ENCODE peak calls at places on chromosomes 12 and 14, in five cellular contexts. T is GM06990, L is fibroblast of the aortic adventitia, R is body of pancreas, E is lung. V is an unnamed sample.

GRCh38 chr12:27123642-27124041 is 41.3 kb upstream of the C12orf71 start:
- DNase-seq in R (no peak), L (peak; percentile 33), T (no peak), E (no peak), V (peak; percentile 51)

GRCh38 chr14:22598099-22598895 is at the start of gene ABHD4:
- DNase-seq in R (peak; percentile 90), E (peak; percentile 79), L (peak; percentile 64), T (peak; percentile 70), V (peak; percentile 74)

GRCh38 chr14:20469890-20470858 is 968 bp downstream of the PNP start:
- DNase-seq in L (peak; percentile 58), T (peak; percentile 55), R (peak; percentile 36), E (peak; percentile 50), V (peak; percentile 63)

GRCh38 chr14:29039171-29039570 is 272.6 kb downstream of the FOXG1 start:
- DNase-seq in T (no peak), E (no peak), R (no peak), L (peak; percentile 33), V (peak; percentile 18)

GRCh38 chr12:49138587-49138986 is 7.4 kb upstream of the TUBA1B start:
- DNase-seq in E (no peak), L (no peak), T (no peak), R (no peak), V (peak; percentile 24)

GRCh38 chr14:63951025-63951424 is 98.2 kb downstream of the SYNE2 start:
- DNase-seq in R (no peak), L (no peak), E (no peak), T (no peak), V (no peak)

GRCh38 chr12:7269273-7269672 is 34.6 kb upstream of the ACSM4 start:
- DNase-seq in E (no peak), T (no peak), R (no peak), L (no peak), V (peak; percentile 28)

GRCh38 chr14:67199016-67199415 is 9.8 kb downstream of the GARIN2 start:
- DNase-seq in E (no peak), L (no peak), R (no peak), T (no peak), V (no peak)

GRCh38 chr12:48811454-48812090 is 6.7 kb upstream of the CACNB3 start:
- DNase-seq in E (no peak), T (no peak), R (no peak), L (no peak), V (no peak)

GRCh38 chr14:57863471-57863870 is 2.4 kb downstream of the SLC35F4 start:
- DNase-seq in T (no peak), L (no peak), E (no peak), R (no peak), V (no peak)

GRCh38 chr14:65187421-65188049 is 85.2 kb upstream of the MAX start:
- DNase-seq in R (no peak), T (no peak), E (no peak), L (no peak), V (no peak)

GRCh38 chr12:93060666-93061413 is 131.7 kb upstream of the EEA1 start:
- DNase-seq in L (peak; percentile 76), E (no peak), T (peak; percentile 22), R (no peak), V (peak; percentile 71)
- TF ChIP-seq CTCF in L (peak; percentile 19), E (no peak), T (peak; percentile 13), R (no peak), V (no peak)

DNA sequence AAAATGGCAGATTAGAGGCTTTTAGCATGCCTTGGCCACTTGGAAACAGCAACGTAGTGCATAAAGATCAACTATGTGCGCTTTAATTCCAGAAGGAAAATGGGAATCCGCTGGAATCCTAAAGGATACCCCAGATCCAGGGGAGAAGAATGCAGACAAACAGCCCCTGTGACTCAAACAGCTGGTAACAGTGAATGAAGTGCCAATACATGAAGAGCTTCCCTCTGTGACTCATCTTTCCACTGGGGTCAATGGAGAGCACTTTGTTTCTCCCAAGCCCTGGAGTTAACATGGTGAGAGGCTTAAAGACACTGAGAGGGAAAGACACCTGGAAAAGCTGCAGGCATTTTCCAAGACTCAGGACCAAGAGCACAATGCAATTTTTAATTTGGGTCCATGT is 263.1 kb downstream of the CEP128 start:
- DNase-seq in R (no peak), T (no peak), E (no peak), L (no peak), V (peak; percentile 12)
- H3K4me3 ChIP-seq in R (no peak overlapping the region), T (no peak overlapping the region), E (no peak overlapping the region), L (no peak overlapping the region), V (no peak overlapping the region)

GRCh38 chr14:81991998-81992397 is 458.3 kb upstream of the SEL1L start:
- DNase-seq in T (no peak), L (no peak), R (peak; percentile 12), E (no peak), V (no peak)
- TF ChIP-seq CTCF in T (peak; percentile 16), L (no peak), R (no peak), E (no peak), V (no peak)

GRCh38 chr12:118375348-118375747 is 1.0 kb upstream of the SUDS3 start:
- DNase-seq in L (no peak), T (no peak), E (no peak), R (no peak), V (no peak)
- H3K4me3 ChIP-seq in L (no peak overlapping the region), T (no peak overlapping the region), E (no peak overlapping the region), R (no peak overlapping the region), V (no peak overlapping the region)

DNA sequence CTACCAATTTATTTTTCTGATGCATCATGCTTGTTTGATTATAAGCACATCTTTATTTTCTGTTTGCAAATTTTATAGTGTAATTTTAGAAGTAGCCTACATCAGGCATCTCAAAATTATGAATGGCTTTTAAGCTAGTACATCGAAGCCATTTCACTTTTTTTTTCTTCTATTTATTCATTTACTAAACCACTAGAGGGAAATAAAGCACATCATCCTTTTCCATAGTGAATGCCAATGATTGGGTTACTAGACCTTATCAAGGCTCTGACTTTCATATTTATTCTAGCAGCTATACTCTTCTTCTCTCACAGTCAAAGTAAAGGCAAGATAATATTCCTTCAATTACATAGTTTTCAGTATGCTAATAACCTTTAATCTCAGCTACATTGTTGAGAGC is 736.4 kb upstream of the LRFN5 start:
- DNase-seq in T (no peak), R (no peak), L (no peak), E (no peak), V (no peak)
- TF ChIP-seq CTCF in T (no peak), R (no peak), L (no peak), E (no peak), V (no peak)